ENCODE peak calls at places on chromosome 2, in six cellular contexts. R is activated CD8-positive, alpha-beta memory T cell treated with anti-CD3 and anti-CD28 coated beads for 1 hour; B is IMR-90; X is Daoy; K is NCI-H69; E is fibroblast of mammary gland. J is an unnamed sample.

GRCh38 chr2:199019898-199020507 is 437.7 kb downstream of the SATB2 start:
- DNase-seq in R (no peak), E (peak; percentile 69), K (peak; percentile 69), B (peak; percentile 59), X (peak; percentile 38), J (peak; percentile 67)

GRCh38 chr2:28665041-28665704 is 86.5 kb upstream of the PPP1CB start:
- DNase-seq in E (peak; percentile 91), K (peak; percentile 67), R (no peak), X (peak; percentile 74), B (peak; percentile 85), J (no peak)

GRCh38 chr2:138615257-138615656 is 113.7 kb downstream of the SPOPL start:
- DNase-seq in B (peak; percentile 80), X (peak; percentile 79), K (peak; percentile 4), E (peak; percentile 8), R (no peak), J (peak; percentile 96)

GRCh38 chr2:123953848-123954247 is 71.2 kb upstream of the CNTNAP5 start:
- DNase-seq in B (peak; percentile 11), K (no peak), E (peak; percentile 54), X (peak; percentile 32), R (no peak), J (peak; percentile 13)

GRCh38 chr2:96505231-96505889 is at the start of gene NEURL3:
- DNase-seq in K (peak; percentile 12), X (peak; percentile 73), R (no peak), B (peak; percentile 74), E (peak; percentile 50), J (peak; percentile 90)

GRCh38 chr2:178860551-178860950 is 53.3 kb upstream of the TTN start:
- DNase-seq in X (no peak), B (no peak), E (peak; percentile 61), K (peak; percentile 33), R (no peak), J (no peak)

GRCh38 chr2:219613671-219614070 is 13.8 kb upstream of the SLC4A3 start:
- DNase-seq in E (no peak), X (no peak), B (no peak), K (no peak), R (no peak), J (no peak)

GRCh38 chr2:182366625-182367024 is 60.2 kb downstream of the PDE1A start:
- DNase-seq in B (peak; percentile 75), R (no peak), K (peak; percentile 58), X (no peak), E (peak; percentile 92), J (no peak)

GRCh38 chr2:125386074-125386473 is 1269.9 kb upstream of the GYPC start:
- DNase-seq in E (no peak), B (no peak), R (no peak), X (no peak), K (no peak), J (no peak)

GRCh38 chr2:15547100-15547499 is 14.0 kb downstream of the NBAS start:
- DNase-seq in E (peak; percentile 40), K (peak; percentile 1), B (peak; percentile 6), X (no peak), R (no peak), J (no peak)

GRCh38 chr2:169265581-169265980 is 96.8 kb downstream of the LRP2 start:
- DNase-seq in E (no peak), R (no peak), K (no peak), B (no peak), X (no peak), J (no peak)

GRCh38 chr2:106991866-106992265 is 105.9 kb upstream of the ST6GAL2 start:
- DNase-seq in R (no peak), B (no peak), K (no peak), E (peak; percentile 42), X (no peak), J (no peak)

J was measured in ACHN.